ENCODE peak calls at places on chromosomes 2 and 18, in ten cellular contexts. L is left lobe of liver; M is pancreas; P is activated T-cell treated with anti-CD3 and anti-CD28 coated beads, Interleukin-2, amount 50 U/mL, for 72 hours; D is natural killer cell; T is heart right ventricle; W is left lung; V is omental fat pad; I is right cardiac atrium; O is lower lobe of right lung. Y is an unnamed sample.

GRCh38 chr2:157628282-157628531 is 457 bp downstream of the ACVR1C start:
- ATAC-seq in D (peak), I (no peak), O (peak), T (peak), L (peak), P (no peak), W (peak), M (peak), V (peak), Y (no peak)

GRCh38 chr2:11234309-11234708 is 79.0 kb downstream of the SLC66A3 start:
- ATAC-seq in I (no peak), W (peak), V (no peak), T (peak), P (no peak), L (peak), M (no peak), D (no peak), O (no peak), Y (no peak)

GRCh38 chr18:21508302-21508701 is 92.2 kb downstream of the ESCO1 start:
- ATAC-seq in L (no peak), T (no peak), V (no peak), P (no peak), W (no peak), I (no peak), D (no peak), M (no peak), O (no peak), Y (no peak)

GRCh38 chr18:13447621-13448020 is 229.1 kb downstream of the LDLRAD4 start:
- ATAC-seq in I (peak), M (no peak), D (no peak), L (peak), V (peak), O (no peak), T (peak), P (no peak), W (peak), Y (no peak)

GRCh38 chr2:174524525-174524924 is 37.7 kb upstream of the GPR155 start:
- ATAC-seq in T (no peak), P (no peak), M (no peak), V (no peak), W (peak), D (no peak), I (no peak), L (no peak), O (peak), Y (no peak)

GRCh38 chr2:109529532-109530449 is 84.0 kb downstream of the SEPTIN10 start:
- ATAC-seq in L (no peak), T (peak), W (no peak), I (peak), M (no peak), V (no peak), D (no peak), P (no peak), O (peak), Y (no peak)

GRCh38 chr18:2103299-2103698 is 468.0 kb downstream of the METTL4 start:
- ATAC-seq in W (no peak), V (no peak), O (no peak), L (no peak), M (no peak), T (no peak), D (no peak), I (no peak), P (no peak), Y (no peak)

GRCh38 chr2:74499269-74499939 is at the start of gene LBX2:
- ATAC-seq in P (peak), M (no peak), D (no peak), W (peak), T (no peak), L (peak), V (no peak), O (no peak), I (no peak), Y (peak)

GRCh38 chr2:98634406-98635092 is 26.2 kb downstream of the UNC50 start:
- ATAC-seq in P (peak), D (peak), I (no peak), W (peak), L (no peak), V (no peak), O (no peak), T (no peak), M (no peak), Y (peak)

GRCh38 chr18:50665015-50665414 is 105.1 kb downstream of the MAPK4 start:
- ATAC-seq in T (no peak), O (no peak), M (no peak), P (no peak), I (no peak), L (no peak), W (no peak), D (no peak), V (no peak), Y (no peak)